ENCODE peak calls at places on chromosomes 13 and 19, in five cellular contexts. N is SK-N-SH, J is K562, B is HCT116, E is H1. S is an unnamed sample.

GRCh38 chr19:2010135-2010668 is 5.3 kb downstream of the BTBD2 start:
- DNase-seq in N (peak), J (no peak), B (no peak), E (no peak), S (no peak)

GRCh38 chr19:4722671-4723464 is 774 bp downstream of the DPP9 start:
- DNase-seq in N (no peak), J (peak), B (no peak), E (no peak), S (no peak)

GRCh38 chr19:17215125-17215971 is at the start of gene USE1:
- DNase-seq in N (peak), J (peak), B (peak), E (peak), S (peak)

GRCh38 chr19:3243851-3244700 is 19.6 kb downstream of the CELF5 start:
- DNase-seq in N (no peak), J (peak), B (peak), E (no peak), S (peak)

GRCh38 chr13:22428188-22428828 is 752.5 kb upstream of the SGCG start:
- DNase-seq in N (peak), J (peak), B (no peak), E (no peak), S (no peak)

GRCh38 chr13:106357198-106357597 is 178.3 kb downstream of the EFNB2 start:
- DNase-seq in N (no peak), J (no peak), B (no peak), E (no peak), S (no peak)

GRCh38 chr19:30783936-30784335 is 411.8 kb downstream of the ZNF536 start:
- DNase-seq in N (no peak), J (no peak), B (no peak), E (no peak), S (no peak)

GRCh38 chr19:48363500-48363809 is 285 bp downstream of the TMEM143 start:
- DNase-seq in N (no peak), J (no peak), B (no peak), E (no peak), S (no peak)

GRCh38 chr19:47547175-47547574 is 25.8 kb downstream of the ZNF541 start:
- DNase-seq in N (no peak), J (no peak), B (no peak), E (no peak), S (no peak)

GRCh38 chr19:56837492-56837891 is 3.0 kb downstream of the PEG3 start:
- DNase-seq in N (peak), J (no peak), B (no peak), E (no peak), S (no peak)

GRCh38 chr13:113632706-113633484 is 25.1 kb downstream of the ATP4B start:
- DNase-seq in N (no peak), J (no peak), B (no peak), E (no peak), S (no peak)

GRCh38 chr13:48411281-48412099 is 1.4 kb downstream of the LPAR6 start:
- DNase-seq in N (no peak), J (no peak), B (no peak), E (no peak), S (peak)

GRCh38 chr13:113169277-113170272 is 11.1 kb downstream of the PROZ start:
- DNase-seq in N (no peak), J (no peak), B (no peak), E (no peak), S (peak)

GRCh38 chr13:44236370-44236769 is 137.3 kb upstream of the SERP2 start:
- DNase-seq in N (no peak), J (no peak), B (no peak), E (no peak), S (no peak)

GRCh38 chr19:2047076-2047448 is 4.0 kb downstream of the MKNK2 start:
- DNase-seq in N (no peak), J (no peak), B (no peak), E (no peak), S (no peak)

GRCh38 chr13:22091222-22091970 is 420.5 kb downstream of the FGF9 start:
- DNase-seq in N (no peak), J (no peak), B (no peak), E (no peak), S (no peak)

GRCh38 chr19:438416-438958 is 22.3 kb downstream of the SHC2 start:
- DNase-seq in N (no peak), J (no peak), B (no peak), E (no peak), S (no peak)

GRCh38 chr13:71320452-71320851 is 546.6 kb downstream of the DACH1 start:
- DNase-seq in N (no peak), J (peak), B (no peak), E (no peak), S (peak)

GRCh38 chr13:113474179-113474578 is 16.3 kb downstream of the DCUN1D2 start:
- DNase-seq in N (no peak), J (no peak), B (no peak), E (no peak), S (no peak)

GRCh38 chr13:99468971-99469545 is 32.2 kb upstream of the TM9SF2 start:
- DNase-seq in N (no peak), J (peak), B (no peak), E (no peak), S (no peak)

GRCh38 chr13:81927347-81927746 is 1586.4 kb upstream of the SPRY2 start:
- DNase-seq in N (no peak), J (no peak), B (no peak), E (no peak), S (peak)

GRCh38 chr13:80921556-80921955 is 580.6 kb upstream of the SPRY2 start:
- DNase-seq in N (no peak), J (no peak), B (no peak), E (no peak), S (no peak)
- TF ChIP-seq JUND in N (no peak), J (no peak), B (no peak), E (no peak), S (no peak)

GRCh38 chr19:49558591-49558990 is 21.8 kb downstream of the NOSIP start:
- DNase-seq in N (no peak), J (no peak), B (no peak), E (no peak), S (no peak)
- TF ChIP-seq JUND in N (no peak), J (no peak), B (no peak), E (no peak), S (no peak)

GRCh38 chr13:39406688-39407087 is 196.3 kb downstream of the LHFPL6 start:
- DNase-seq in N (no peak), J (no peak), B (no peak), E (no peak), S (no peak)
- TF ChIP-seq JUND in N (no peak), J (no peak), B (no peak), E (no peak), S (no peak)

DNA sequence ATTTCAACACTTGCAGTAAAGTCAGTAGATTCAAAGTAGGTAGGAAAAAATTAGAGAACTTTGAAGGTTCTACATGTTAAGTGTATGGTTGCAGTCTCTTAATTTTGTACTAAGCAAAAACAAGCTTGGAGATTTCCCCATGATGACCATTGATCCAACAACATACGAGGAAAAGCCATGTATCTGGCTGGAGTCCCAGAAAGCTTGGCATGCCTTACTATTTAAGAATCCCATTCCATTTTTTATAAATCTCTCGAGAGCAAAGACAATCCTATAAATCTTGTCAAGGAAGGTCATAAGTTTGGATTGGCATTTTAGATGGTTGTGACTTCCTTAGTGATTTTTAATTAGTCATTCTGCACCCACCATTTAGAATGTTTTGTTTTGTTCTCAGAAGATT is 495.9 kb downstream of the GPC5 start:
- DNase-seq in N (no peak), J (no peak), B (no peak), E (no peak), S (no peak)
- TF ChIP-seq JUND in N (no peak), J (no peak), B (no peak), E (no peak), S (no peak)

DNA sequence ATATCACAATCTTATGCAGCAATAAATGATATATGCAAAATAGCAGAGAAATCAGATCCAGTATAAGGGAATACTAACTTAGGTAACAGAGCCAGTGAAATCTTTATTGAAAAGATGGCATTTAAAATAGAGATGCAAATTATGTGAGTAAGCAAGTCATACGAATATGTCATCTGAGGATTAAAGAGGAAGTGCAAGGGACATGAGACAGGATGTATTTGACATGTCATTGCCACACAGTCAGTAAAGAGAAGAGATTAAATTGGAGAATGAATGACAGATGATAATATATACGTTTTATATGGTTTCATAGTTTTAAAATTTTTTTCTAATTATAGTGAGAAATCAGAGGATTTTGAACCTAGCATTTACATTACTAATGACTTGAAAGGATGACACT is 426.4 kb downstream of the SLITRK5 start:
- DNase-seq in N (no peak), J (no peak), B (no peak), E (no peak), S (no peak)
- TF ChIP-seq JUND in N (no peak), J (no peak), B (no peak), E (no peak), S (no peak)

DNA sequence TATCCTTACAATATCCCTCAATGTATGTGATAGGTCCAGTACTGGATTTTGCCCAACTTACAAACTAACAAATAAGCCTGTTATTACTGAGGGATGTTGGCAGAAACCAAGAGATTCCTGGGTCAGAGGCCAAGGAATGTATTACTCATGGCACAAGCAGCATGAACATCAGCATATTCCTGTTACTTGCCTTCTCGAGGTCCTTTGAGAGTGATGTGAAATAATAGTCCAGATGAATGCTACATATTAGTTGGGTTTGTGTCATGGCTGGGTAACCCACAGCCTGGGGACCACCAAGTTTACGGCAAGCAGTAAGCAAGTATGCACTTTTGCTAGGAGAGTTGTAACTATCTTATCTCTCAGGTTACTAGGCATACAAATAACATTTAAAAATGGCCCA is 384.5 kb upstream of the GPC6 start:
- DNase-seq in N (no peak), J (no peak), B (no peak), E (no peak), S (no peak)
- TF ChIP-seq JUND in N (peak), J (no peak), B (no peak), E (no peak), S (no peak)

GRCh38 chr13:50026788-50027473 is 11.7 kb downstream of the KCNRG start:
- DNase-seq in N (no peak), J (no peak), B (no peak), E (no peak), S (no peak)

GRCh38 chr13:50030315-50030714 is 15.1 kb downstream of the KCNRG start:
- DNase-seq in N (no peak), J (no peak), B (no peak), E (no peak), S (no peak)

GRCh38 chr13:50025446-50025845 is 10.2 kb downstream of the KCNRG start:
- DNase-seq in N (no peak), J (no peak), B (no peak), E (no peak), S (peak)
- TF ChIP-seq JUND in N (no peak), J (no peak), B (no peak), E (no peak), S (no peak)

GRCh38 chr19:54383330-54383729 is 18.6 kb upstream of the LAIR1 start:
- DNase-seq in N (no peak), J (no peak), B (no peak), E (no peak), S (no peak)
- TF ChIP-seq JUND in N (no peak), J (no peak), B (no peak), E (no peak), S (no peak)